ENCODE peak calls at places on chromosome 13, in six cellular contexts. M is endodermal cell; I is cardiac muscle cell; C is CD8-positive, alpha-beta memory T cell; T is naive thymus-derived CD4-positive, alpha-beta T cell; B is psoas muscle. Y is an unnamed sample.

GRCh38 chr13:97235549-97236206 is 13.5 kb downstream of the MBNL2 start:
- DNase-seq in M (no peak), I (no peak), C (no peak), T (no peak), B (no peak), Y (no peak)

GRCh38 chr13:77040835-77041234 is 13.9 kb upstream of the FBXL3 start:
- DNase-seq in M (no peak), I (no peak), C (no peak), T (no peak), B (no peak), Y (no peak)

GRCh38 chr13:48231080-48231479 is 1.9 kb upstream of the ITM2B start:
- DNase-seq in M (no peak), I (no peak), C (no peak), T (no peak), B (no peak), Y (no peak)

GRCh38 chr13:29707876-29708543 is 112.5 kb upstream of the SLC7A1 start:
- DNase-seq in M (peak; percentile 91), I (peak; percentile 60), C (peak; percentile 17), T (peak; percentile 49), B (no peak), Y (no peak)

GRCh38 chr13:21673592-21674270 is 2.9 kb downstream of the FGF9 start:
- DNase-seq in M (peak; percentile 84), I (peak; percentile 84), C (peak; percentile 64), T (peak; percentile 58), B (peak; percentile 52), Y (no peak)

GRCh38 chr13:21218351-21219043 is 42.0 kb downstream of the MRPL57 start:
- DNase-seq in M (no peak), I (no peak), C (no peak), T (no peak), B (no peak), Y (no peak)

GRCh38 chr13:85659493-85659892 is 139.7 kb downstream of the SLITRK6 start:
- DNase-seq in M (no peak), I (no peak), C (no peak), T (no peak), B (no peak), Y (no peak)

GRCh38 chr13:43057653-43058317 is 34.4 kb downstream of the DNAJC15 start:
- DNase-seq in M (peak; percentile 71), I (no peak), C (peak; percentile 81), T (peak; percentile 78), B (no peak), Y (no peak)

GRCh38 chr13:90884066-90884465 is 463.4 kb upstream of the MIR17HG start:
- DNase-seq in M (no peak), I (no peak), C (no peak), T (no peak), B (no peak), Y (no peak)

GRCh38 chr13:90882551-90882950 is 464.9 kb upstream of the MIR17HG start:
- DNase-seq in M (no peak), I (no peak), C (no peak), T (no peak), B (no peak), Y (no peak)

GRCh38 chr13:90880790-90881189 is 466.7 kb upstream of the MIR17HG start:
- DNase-seq in M (no peak), I (no peak), C (no peak), T (no peak), B (no peak), Y (no peak)

DNA sequence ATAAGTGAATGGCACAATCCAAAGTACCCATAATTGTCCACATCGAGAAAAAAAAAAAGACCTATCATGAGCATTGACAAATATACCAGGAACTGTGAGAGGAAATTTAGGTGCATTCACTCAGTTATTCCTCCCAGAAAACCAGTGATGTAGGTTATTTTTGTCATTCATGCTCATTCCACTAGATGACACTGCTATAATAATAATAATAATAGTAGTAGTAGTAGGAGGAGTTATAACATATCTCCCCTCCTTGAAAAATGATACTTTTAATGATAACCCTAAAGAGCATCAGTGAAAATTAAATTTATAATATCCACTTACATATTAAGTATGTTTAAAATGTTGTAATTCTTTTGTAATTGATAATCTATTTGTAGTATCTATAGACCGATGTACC is 463.9 kb upstream of the MIR17HG start:
- DNase-seq in M (no peak), I (no peak), C (no peak), T (no peak), B (no peak), Y (no peak)
- H3K27ac ChIP-seq in M (no peak overlapping the region), I (no peak overlapping the region), C (no peak overlapping the region), T (no peak overlapping the region), B (no peak overlapping the region), Y (no peak overlapping the region)

DNA sequence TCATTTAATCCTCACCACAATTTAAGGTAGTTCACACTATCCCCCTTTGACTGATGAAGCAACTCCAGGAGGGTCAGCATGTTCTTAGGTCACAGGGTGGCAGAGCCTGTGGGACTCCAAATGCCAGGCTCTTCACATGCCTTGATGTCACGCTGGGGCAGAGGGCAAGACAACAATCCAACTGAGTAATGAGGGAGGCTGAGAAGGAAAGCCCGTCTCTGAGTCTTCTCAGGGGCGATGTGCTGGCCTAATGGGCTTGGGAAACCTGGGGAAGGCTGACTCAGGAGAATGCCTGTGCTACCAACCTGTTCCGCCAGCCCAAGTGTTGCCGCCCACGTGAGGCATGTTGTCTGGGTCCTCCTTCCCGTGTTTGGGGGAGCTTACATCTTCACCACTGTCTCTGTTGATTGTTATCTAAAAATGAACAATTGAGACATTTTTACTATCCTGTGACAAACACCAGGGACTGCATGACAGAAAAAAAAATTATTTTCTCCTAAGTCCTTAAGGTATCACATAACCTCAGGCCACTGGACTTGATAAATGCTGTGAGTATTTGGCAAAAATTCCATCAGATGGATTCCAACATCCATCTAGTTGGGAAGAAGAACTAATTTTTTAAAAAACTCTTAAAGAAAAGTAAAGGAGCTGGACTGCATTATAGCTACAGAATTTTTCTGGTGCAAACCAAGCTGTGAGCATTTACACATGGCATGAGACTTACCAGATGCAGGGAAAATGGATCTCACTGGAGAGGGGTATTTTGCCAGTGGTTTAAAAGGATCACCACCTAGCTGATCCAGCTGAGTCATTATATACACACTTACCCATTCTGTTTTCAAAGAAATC is 157.5 kb downstream of the RGCC start:
- DNase-seq in M (no peak), I (no peak), C (no peak), T (no peak), B (no peak), Y (no peak)
- H3K4me1 ChIP-seq in M (peaks cover 4% of the 10 kb centered on the region), I (peaks cover 7% of the 10 kb centered on the region), C (no peaks in the 10 kb centered on the region), T (no peaks in the 10 kb centered on the region), B (peaks cover 5% of the 10 kb centered on the region), Y (peaks cover 12% of the 10 kb centered on the region)

DNA sequence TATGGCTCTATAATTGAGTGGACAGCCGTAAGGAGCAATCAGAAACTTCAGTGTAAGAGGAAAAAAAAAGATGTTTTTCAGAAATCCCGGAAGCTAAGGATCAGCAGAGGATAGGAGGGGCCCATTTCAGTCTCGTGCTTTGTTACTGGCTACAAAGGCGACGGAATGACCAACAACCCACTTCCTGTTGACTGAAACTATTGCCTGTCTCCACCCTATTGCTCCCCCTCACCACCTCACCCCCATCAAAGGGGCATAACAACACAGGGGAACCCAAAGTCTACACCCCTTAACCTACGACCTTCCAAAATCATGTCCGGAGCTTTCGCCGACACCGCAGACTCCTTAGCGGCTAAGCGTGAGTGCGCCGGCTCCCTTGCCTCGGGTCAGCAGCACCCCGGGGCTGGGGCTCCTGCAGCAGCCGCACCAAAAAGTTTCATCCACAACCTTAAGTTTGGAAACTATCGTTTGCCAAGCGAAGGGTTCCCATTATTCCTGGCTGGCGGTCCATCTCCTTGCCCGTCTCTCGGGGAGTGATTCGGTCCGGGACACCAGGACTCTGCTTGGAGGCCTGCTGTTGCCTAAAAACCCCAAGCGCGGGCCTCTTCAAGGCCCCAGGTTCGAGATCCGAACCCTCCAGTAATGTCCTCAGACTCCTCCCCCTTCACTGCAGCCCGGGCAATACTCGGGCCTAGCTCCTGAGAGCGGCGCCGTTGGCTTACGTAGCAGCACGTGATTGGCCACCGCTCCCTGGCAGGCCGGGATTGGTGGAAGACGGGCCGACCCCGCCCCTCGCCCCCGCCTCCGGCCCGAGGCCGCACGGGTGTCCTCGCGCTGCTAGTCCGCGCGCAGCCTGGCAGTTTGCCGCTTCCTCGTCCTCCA is at the start of gene TPP2:
- DNase-seq in M (peak; percentile 99), I (peak; percentile 98), C (peak; percentile 97), T (peak; percentile 96), B (peak; percentile 100), Y (peak; percentile 98)
- H3K27ac ChIP-seq in M (peak within 1 kb of the TSS; percentile 89), I (peak within 1 kb of the TSS; percentile 89), C (peak within 1 kb of the TSS; percentile 100), T (peak within 1 kb of the TSS; percentile 94), B (peak within 1 kb of the TSS; percentile 99), Y (peak within 1 kb of the TSS; percentile 99)

DNA sequence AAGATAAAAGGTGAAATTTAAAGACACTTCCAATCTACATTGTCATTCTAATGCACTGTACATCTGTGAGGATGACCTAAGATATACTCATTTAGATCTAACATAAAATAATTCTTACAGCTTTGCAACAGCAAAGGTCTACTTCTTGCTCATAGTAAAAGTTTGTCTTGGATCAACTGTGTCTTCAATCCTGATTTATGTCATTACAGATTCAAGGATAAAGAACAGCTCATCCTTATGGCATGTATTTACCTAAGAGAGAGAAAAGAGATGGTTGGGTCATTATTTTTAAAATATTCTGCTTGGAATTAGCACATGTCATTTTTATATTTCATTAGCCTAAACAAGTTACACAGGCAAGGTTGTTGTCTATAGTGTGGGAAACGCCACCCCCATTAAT is 2193.1 kb downstream of the PCDH9 start:
- DNase-seq in M (no peak), I (no peak), C (no peak), T (no peak), B (no peak), Y (no peak)
- H3K4me1 ChIP-seq in M (no peaks in the 10 kb centered on the region), I (no peaks in the 10 kb centered on the region), C (no peaks in the 10 kb centered on the region), T (no peaks in the 10 kb centered on the region), B (no peaks in the 10 kb centered on the region), Y (no peaks in the 10 kb centered on the region)

GRCh38 chr13:40539954-40540706 is 126.3 kb downstream of the FOXO1 start:
- DNase-seq in M (peak; percentile 75), I (no peak), C (no peak), T (no peak), B (no peak), Y (no peak)
- H3K27ac ChIP-seq in M (no peak overlapping the region), I (no peak overlapping the region), C (no peak overlapping the region), T (no peak overlapping the region), B (peak overlapping the region; percentile 6), Y (no peak overlapping the region)

GRCh38 chr13:113448885-113449692 is 4.2 kb downstream of the ADPRHL1 start:
- DNase-seq in M (peak; percentile 43), I (no peak), C (peak; percentile 11), T (peak; percentile 7), B (peak; percentile 67), Y (peak; percentile 55)

GRCh38 chr13:113449693-113450347 is 3.5 kb downstream of the ADPRHL1 start:
- DNase-seq in M (no peak), I (no peak), C (no peak), T (no peak), B (no peak), Y (no peak)

GRCh38 chr13:113446488-113446854 is 6.8 kb downstream of the ADPRHL1 start:
- DNase-seq in M (no peak), I (no peak), C (no peak), T (no peak), B (no peak), Y (no peak)

GRCh38 chr13:113447596-113447995 is 5.7 kb downstream of the ADPRHL1 start:
- DNase-seq in M (no peak), I (no peak), C (no peak), T (no peak), B (no peak), Y (no peak)

DNA sequence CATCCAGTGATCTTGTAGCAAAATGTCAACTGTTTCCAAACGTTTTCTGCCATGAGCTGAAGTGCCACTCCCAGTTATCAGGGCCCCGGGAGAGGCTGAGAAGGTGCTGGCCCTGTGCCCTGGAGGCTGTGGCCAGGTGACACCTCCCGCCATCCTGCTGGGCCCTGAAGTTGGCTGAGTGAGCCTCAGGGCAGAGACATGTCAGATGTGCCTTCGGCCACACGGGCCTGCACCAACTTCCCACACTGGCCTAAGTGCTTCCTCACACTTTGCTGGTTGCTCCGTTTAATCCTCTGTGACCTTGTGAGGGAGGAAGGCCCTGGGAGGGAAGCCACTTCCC is 4.8 kb downstream of the ADPRHL1 start:
- DNase-seq in M (peak; percentile 62), I (peak; percentile 57), C (no peak), T (no peak), B (peak; percentile 45), Y (no peak)
- H3K4me1 ChIP-seq in M (no peaks in the 10 kb centered on the region), I (peaks cover 40% of the 10 kb centered on the region), C (no peaks in the 10 kb centered on the region), T (no peaks in the 10 kb centered on the region), B (peaks cover 28% of the 10 kb centered on the region), Y (no peaks in the 10 kb centered on the region)

GRCh38 chr13:45393941-45394570 is 24.1 kb downstream of the SLC25A30 start:
- DNase-seq in M (peak; percentile 83), I (peak; percentile 67), C (peak; percentile 15), T (no peak), B (no peak), Y (no peak)
- H3K27ac ChIP-seq in M (no peak overlapping the region), I (no peak overlapping the region), C (no peak overlapping the region), T (no peak overlapping the region), B (peak overlapping the region; percentile 79), Y (no peak overlapping the region)

Y was measured in tibial artery.